ENCODE peak calls at places on chromosome 14, in five cellular contexts. One of them, this sample, is unnamed.

GRCh38 chr14:74257078-74257987 is 18.1 kb downstream of the VSX2 start:
- DNase-seq in stimulated activated CD4-positive, alpha-beta T cell treated with anti-CD3 and anti-CD28 coated beads, Interleukin-4, amount 100 ng/mL, for 1 hour: peak; percentile 69
- DNase-seq in HepG2: no peak
- DNase-seq in GM10248: peak; percentile 89
- DNase-seq in Right ventricle myocardium superior: peak; percentile 60
- DNase-seq in this sample: peak; percentile 37

GRCh38 chr14:24255438-24255837 is 7.5 kb downstream of the TGM1 start:
- DNase-seq in stimulated activated CD4-positive, alpha-beta T cell treated with anti-CD3 and anti-CD28 coated beads, Interleukin-4, amount 100 ng/mL, for 1 hour: no peak
- DNase-seq in HepG2: no peak
- DNase-seq in GM10248: no peak
- DNase-seq in Right ventricle myocardium superior: no peak
- DNase-seq in this sample: no peak

GRCh38 chr14:68684466-68685418 is 108.1 kb downstream of the ZFP36L1 start:
- DNase-seq in stimulated activated CD4-positive, alpha-beta T cell treated with anti-CD3 and anti-CD28 coated beads, Interleukin-4, amount 100 ng/mL, for 1 hour: no peak
- DNase-seq in HepG2: no peak
- DNase-seq in GM10248: no peak
- DNase-seq in Right ventricle myocardium superior: no peak
- DNase-seq in this sample: no peak

GRCh38 chr14:94681300-94682060 is 69.3 kb downstream of the SERPINA3 start:
- DNase-seq in stimulated activated CD4-positive, alpha-beta T cell treated with anti-CD3 and anti-CD28 coated beads, Interleukin-4, amount 100 ng/mL, for 1 hour: no peak
- DNase-seq in HepG2: peak; percentile 78
- DNase-seq in GM10248: no peak
- DNase-seq in Right ventricle myocardium superior: no peak
- DNase-seq in this sample: peak; percentile 24

GRCh38 chr14:96502621-96503251 is 554 bp downstream of the PAPOLA start:
- DNase-seq in stimulated activated CD4-positive, alpha-beta T cell treated with anti-CD3 and anti-CD28 coated beads, Interleukin-4, amount 100 ng/mL, for 1 hour: peak; percentile 18
- DNase-seq in HepG2: peak; percentile 26
- DNase-seq in GM10248: peak; percentile 60
- DNase-seq in Right ventricle myocardium superior: peak; percentile 77
- DNase-seq in this sample: peak; percentile 36

GRCh38 chr14:88452231-88452630 is 66.8 kb downstream of the SPATA7 start:
- DNase-seq in stimulated activated CD4-positive, alpha-beta T cell treated with anti-CD3 and anti-CD28 coated beads, Interleukin-4, amount 100 ng/mL, for 1 hour: no peak
- DNase-seq in HepG2: no peak
- DNase-seq in GM10248: no peak
- DNase-seq in Right ventricle myocardium superior: no peak
- DNase-seq in this sample: no peak

GRCh38 chr14:78131616-78132015 is 38.6 kb upstream of the NRXN3 start:
- DNase-seq in stimulated activated CD4-positive, alpha-beta T cell treated with anti-CD3 and anti-CD28 coated beads, Interleukin-4, amount 100 ng/mL, for 1 hour: no peak
- DNase-seq in HepG2: no peak
- DNase-seq in GM10248: no peak
- DNase-seq in Right ventricle myocardium superior: no peak
- DNase-seq in this sample: no peak

GRCh38 chr14:74213907-74214803 is 25.1 kb upstream of the VSX2 start:
- DNase-seq in stimulated activated CD4-positive, alpha-beta T cell treated with anti-CD3 and anti-CD28 coated beads, Interleukin-4, amount 100 ng/mL, for 1 hour: no peak
- DNase-seq in HepG2: no peak
- DNase-seq in GM10248: no peak
- DNase-seq in Right ventricle myocardium superior: no peak
- DNase-seq in this sample: no peak

GRCh38 chr14:68939893-68940613 is 39.0 kb downstream of the ACTN1 start:
- DNase-seq in stimulated activated CD4-positive, alpha-beta T cell treated with anti-CD3 and anti-CD28 coated beads, Interleukin-4, amount 100 ng/mL, for 1 hour: no peak
- DNase-seq in HepG2: peak; percentile 78
- DNase-seq in GM10248: no peak
- DNase-seq in Right ventricle myocardium superior: peak; percentile 86
- DNase-seq in this sample: peak; percentile 55

GRCh38 chr14:76201162-76201561 is 49.4 kb downstream of the GPATCH2L start:
- DNase-seq in stimulated activated CD4-positive, alpha-beta T cell treated with anti-CD3 and anti-CD28 coated beads, Interleukin-4, amount 100 ng/mL, for 1 hour: no peak
- DNase-seq in HepG2: no peak
- DNase-seq in GM10248: no peak
- DNase-seq in Right ventricle myocardium superior: no peak
- DNase-seq in this sample: peak; percentile 23

GRCh38 chr14:52711666-52712065 is 4.7 kb downstream of the PSMC6 start:
- DNase-seq in stimulated activated CD4-positive, alpha-beta T cell treated with anti-CD3 and anti-CD28 coated beads, Interleukin-4, amount 100 ng/mL, for 1 hour: no peak
- DNase-seq in HepG2: no peak
- DNase-seq in GM10248: no peak
- DNase-seq in Right ventricle myocardium superior: no peak
- DNase-seq in this sample: no peak

GRCh38 chr14:50001146-50001998 is 108.5 kb downstream of the ARF6 start:
- DNase-seq in stimulated activated CD4-positive, alpha-beta T cell treated with anti-CD3 and anti-CD28 coated beads, Interleukin-4, amount 100 ng/mL, for 1 hour: peak; percentile 57
- DNase-seq in HepG2: peak; percentile 86
- DNase-seq in GM10248: peak; percentile 74
- DNase-seq in Right ventricle myocardium superior: no peak
- DNase-seq in this sample: peak; percentile 97

GRCh38 chr14:60721331-60722162 is 2.6 kb downstream of the SIX4 start:
- DNase-seq in stimulated activated CD4-positive, alpha-beta T cell treated with anti-CD3 and anti-CD28 coated beads, Interleukin-4, amount 100 ng/mL, for 1 hour: peak; percentile 70
- DNase-seq in HepG2: peak; percentile 67
- DNase-seq in GM10248: peak; percentile 59
- DNase-seq in Right ventricle myocardium superior: peak; percentile 46
- DNase-seq in this sample: peak; percentile 20

GRCh38 chr14:74737753-74738325 is 24.9 kb downstream of the FCF1 start:
- DNase-seq in stimulated activated CD4-positive, alpha-beta T cell treated with anti-CD3 and anti-CD28 coated beads, Interleukin-4, amount 100 ng/mL, for 1 hour: no peak
- DNase-seq in HepG2: no peak
- DNase-seq in GM10248: no peak
- DNase-seq in Right ventricle myocardium superior: no peak
- DNase-seq in this sample: no peak

GRCh38 chr14:103879118-103879569 is 31.8 kb upstream of the PPP1R13B start:
- DNase-seq in stimulated activated CD4-positive, alpha-beta T cell treated with anti-CD3 and anti-CD28 coated beads, Interleukin-4, amount 100 ng/mL, for 1 hour: no peak
- DNase-seq in HepG2: no peak
- DNase-seq in GM10248: no peak
- DNase-seq in Right ventricle myocardium superior: no peak
- DNase-seq in this sample: peak; percentile 57

GRCh38 chr14:74048291-74048690 is 29.1 kb downstream of the BBOF1 start:
- DNase-seq in stimulated activated CD4-positive, alpha-beta T cell treated with anti-CD3 and anti-CD28 coated beads, Interleukin-4, amount 100 ng/mL, for 1 hour: no peak
- DNase-seq in HepG2: no peak
- DNase-seq in GM10248: no peak
- DNase-seq in Right ventricle myocardium superior: no peak
- DNase-seq in this sample: no peak